ENCODE peak calls at places on chromosomes 16 and 17, in four cellular contexts. X is fibroblast of villous mesenchyme, S is thyroid gland, M is uterus. T is an unnamed sample.

GRCh38 chr16:55471448-55472097 is 7.4 kb upstream of the MMP2 start:
- DNase-seq in S (no peak), X (peak; percentile 89), M (no peak), T (peak; percentile 73)

GRCh38 chr16:85401917-85402766 is 211.0 kb upstream of the GSE1 start:
- DNase-seq in S (no peak), X (no peak), M (no peak), T (no peak)

GRCh38 chr17:2468270-2468669 is 43.4 kb downstream of the METTL16 start:
- DNase-seq in X (no peak), S (no peak), M (no peak), T (peak; percentile 81)

GRCh38 chr16:82936941-82937551 is 310.3 kb downstream of the CDH13 start:
- DNase-seq in X (peak; percentile 62), M (no peak), S (no peak), T (peak; percentile 85)

GRCh38 chr17:1762906-1763829 is 1.3 kb downstream of the SERPINF1 start:
- DNase-seq in M (peak; percentile 85), X (peak; percentile 90), S (no peak), T (peak; percentile 89)

GRCh38 chr17:17510456-17511292 is 14.5 kb upstream of the RASD1 start:
- DNase-seq in S (no peak), M (no peak), X (no peak), T (no peak)

GRCh38 chr16:8673611-8674412 is 605 bp upstream of the ABAT start:
- DNase-seq in X (no peak), M (no peak), S (no peak), T (no peak)

GRCh38 chr17:65387322-65387721 is 174.1 kb downstream of the AXIN2 start:
- DNase-seq in X (no peak), S (no peak), M (no peak), T (no peak)

GRCh38 chr16:77789646-77790370 is 1.4 kb downstream of the VAT1L start:
- DNase-seq in M (no peak), S (no peak), X (peak; percentile 18), T (no peak)

GRCh38 chr17:34757611-34758010 is 178.2 kb downstream of the TMEM132E start:
- DNase-seq in M (no peak), S (no peak), X (no peak), T (no peak)

GRCh38 chr17:43389022-43389947 is 9.5 kb upstream of the ARL4D start:
- DNase-seq in M (peak; percentile 89), X (peak; percentile 83), S (peak; percentile 88), T (peak; percentile 86)

GRCh38 chr17:7854851-7855642 is at the start of gene TMEM88:
- DNase-seq in M (peak; percentile 37), S (no peak), X (no peak), T (no peak)

GRCh38 chr17:11880714-11881113 is 116.6 kb downstream of the ZNF18 start:
- DNase-seq in S (no peak), M (no peak), X (no peak), T (peak; percentile 2)

GRCh38 chr17:72030067-72030899 is 90.5 kb upstream of the SOX9 start:
- DNase-seq in M (no peak), S (peak; percentile 36), X (peak; percentile 28), T (peak; percentile 53)

DNA sequence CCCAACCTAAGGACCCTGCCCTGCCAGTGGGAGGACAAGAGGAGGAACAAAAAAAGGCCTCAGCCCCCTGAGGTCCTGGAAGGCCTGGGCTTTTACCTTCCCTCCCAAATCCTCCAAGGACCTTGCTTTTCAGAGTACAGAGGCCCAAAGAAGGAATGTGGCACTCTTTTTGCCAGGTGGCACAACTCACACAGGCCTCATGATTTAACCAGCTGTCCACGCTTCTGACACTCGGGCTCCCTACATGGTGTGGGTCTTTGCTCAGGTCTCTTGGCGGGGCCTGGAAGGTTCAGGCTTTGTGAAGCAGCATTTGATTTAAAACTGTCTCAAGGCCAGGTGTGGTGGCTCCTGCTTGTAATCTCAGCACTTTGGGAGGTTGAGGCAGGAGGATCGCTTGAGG is 120.6 kb downstream of the ABCC6 start:
- DNase-seq in M (no peak), S (no peak), X (no peak), T (no peak)
- H3K4me3 ChIP-seq in M (no peak overlapping the region), S (no peak overlapping the region), X (no peak overlapping the region), T (no peak overlapping the region)

DNA sequence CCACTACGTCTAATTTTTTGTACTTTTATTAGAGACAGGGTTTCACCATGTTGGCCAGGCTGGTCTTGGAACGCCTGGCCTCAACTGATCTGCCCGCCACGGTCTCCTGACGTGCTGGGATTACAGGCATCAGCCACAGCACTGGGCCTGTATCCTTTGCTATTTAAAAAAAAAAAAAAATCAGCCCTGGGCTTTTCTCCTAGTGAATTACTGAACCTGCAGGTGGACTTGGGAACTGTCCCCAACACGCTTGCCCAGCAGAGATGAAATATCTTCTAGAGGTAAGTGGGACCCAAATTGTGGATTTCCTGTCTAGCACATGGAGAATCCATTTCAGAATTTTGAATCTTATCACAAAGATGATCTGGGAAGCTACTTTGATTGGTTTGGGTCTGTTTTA is 14.8 kb downstream of the CNOT1 start:
- DNase-seq in X (no peak), M (no peak), S (no peak), T (no peak)
- TF ChIP-seq CTCF in X (no peak), M (no peak), S (no peak), T (no peak)

GRCh38 chr17:13561606-13562270 is 40.0 kb downstream of the HS3ST3A1 start:
- DNase-seq in S (no peak), M (peak; percentile 54), X (no peak), T (peak; percentile 88)

GRCh38 chr17:13560935-13561334 is 40.8 kb downstream of the HS3ST3A1 start:
- DNase-seq in S (no peak), X (no peak), M (no peak), T (no peak)

GRCh38 chr17:13563916-13564315 is 37.8 kb downstream of the HS3ST3A1 start:
- DNase-seq in M (no peak), S (no peak), X (peak; percentile 75), T (peak; percentile 29)

GRCh38 chr17:13558588-13558987 is 43.1 kb downstream of the HS3ST3A1 start:
- DNase-seq in M (no peak), S (no peak), X (no peak), T (peak; percentile 12)

GRCh38 chr17:13562271-13562800 is 39.4 kb downstream of the HS3ST3A1 start:
- DNase-seq in S (no peak), M (no peak), X (peak; percentile 93), T (peak; percentile 95)
- H3K4me3 ChIP-seq in S (no peak overlapping the region), M (no peak overlapping the region), X (no peak overlapping the region), T (no peak overlapping the region)

DNA sequence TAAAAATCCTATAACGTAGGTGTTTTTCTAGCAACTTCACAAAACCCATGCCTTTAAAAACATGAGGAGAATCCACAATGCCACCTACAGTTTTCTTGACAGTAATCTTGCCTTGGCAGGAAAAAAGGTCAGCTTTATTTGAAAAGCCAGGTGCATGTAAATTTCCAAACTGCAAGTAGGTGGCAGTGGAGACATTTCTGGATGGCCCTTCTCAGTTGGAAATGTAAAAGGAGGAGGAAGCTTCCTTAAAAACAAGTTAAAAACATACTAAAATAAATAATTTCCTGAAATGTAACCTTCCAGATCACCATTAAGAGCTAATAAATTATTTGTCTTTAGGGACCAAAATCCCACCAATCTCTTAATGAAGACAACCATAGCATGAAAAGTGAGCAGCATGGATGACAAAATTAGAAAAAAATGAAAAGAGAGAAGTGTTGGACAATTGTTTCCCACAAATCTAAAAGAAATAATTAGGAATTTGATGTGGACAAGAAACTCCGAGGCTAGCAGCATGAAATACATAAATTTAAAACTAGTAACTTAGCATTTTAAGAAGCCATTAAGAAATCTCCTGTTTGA is 152.2 kb downstream of the SNX11 start:
- DNase-seq in S (no peak), X (no peak), M (no peak), T (peak; percentile 51)
- TF ChIP-seq CTCF in S (no peak), X (peak; percentile 54), M (no peak), T (peak; percentile 54)

GRCh38 chr17:38428643-38429371 is 543 bp downstream of the ARHGAP23 start:
- DNase-seq in M (peak; percentile 72), X (peak; percentile 65), S (peak; percentile 61), T (peak; percentile 42)
- H3K4me3 ChIP-seq in M (peak overlapping the region; percentile 48), X (peak overlapping the region; percentile 82), S (peak overlapping the region; percentile 86), T (peak overlapping the region; percentile 64)

DNA sequence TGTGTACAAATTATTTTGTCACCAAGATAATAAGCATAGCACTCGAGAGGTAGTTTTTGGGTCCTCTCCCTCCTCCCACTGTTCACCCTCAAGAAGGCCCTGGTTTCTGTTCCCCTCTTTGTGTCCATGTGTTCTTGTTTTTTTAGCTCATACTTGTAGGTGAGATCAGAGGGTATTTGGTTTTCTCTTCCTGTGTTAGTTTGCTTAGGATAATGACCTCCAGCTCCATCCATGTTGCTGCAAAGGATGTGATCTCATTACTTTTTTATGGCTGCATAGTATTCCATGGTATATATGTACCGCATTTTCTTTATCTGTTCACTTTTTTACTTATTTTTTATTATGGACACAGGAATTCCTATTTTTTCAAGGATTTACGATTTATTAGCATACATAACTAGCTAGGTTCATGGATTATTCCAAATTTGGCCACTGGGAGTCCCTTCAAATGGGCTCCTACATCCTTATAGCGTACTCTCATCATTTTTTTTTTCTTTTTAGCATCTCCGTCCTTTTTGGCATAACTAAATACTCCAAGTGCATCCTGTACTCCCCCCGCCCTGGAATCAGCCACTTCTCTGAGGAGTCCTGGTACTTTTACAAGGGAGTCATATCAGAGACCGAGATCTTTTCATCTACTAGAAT is 7.3 kb downstream of the TADA2A start:
- DNase-seq in M (no peak), X (no peak), S (no peak), T (peak; percentile 25)
- TF ChIP-seq CTCF in M (no peak), X (peak; percentile 41), S (no peak), T (peak; percentile 39)

GRCh38 chr17:50861822-50862528 is 4.2 kb downstream of the TOB1 start:
- DNase-seq in S (no peak), X (no peak), M (no peak), T (no peak)
- H3K4me3 ChIP-seq in S (no peak overlapping the region), X (no peak overlapping the region), M (no peak overlapping the region), T (no peak overlapping the region)

GRCh38 chr17:64060331-64060730 is 39.9 kb upstream of the ICAM2 start:
- DNase-seq in S (no peak), M (no peak), X (no peak), T (no peak)
- TF ChIP-seq CTCF in S (no peak), M (no peak), X (no peak), T (no peak)